ENCODE peak calls at places on chromosomes 3 and 15, in nine cellular contexts. B is ELR; V is stimulated activated CD8-positive, alpha-beta memory T cell treated with anti-CD3 and anti-CD28 coated beads, Interleukin-12 subunit alpha, Interleukin-12 subunit beta, amount 100 ng/mL, for 4 hours; X is DND-41; N is NCI-H1092; M is Ammon's horn; Z is nephron progenitor cell; W is A549; S is NCI-H1417. Y is an unnamed sample.

GRCh38 chr3:14478943-14479550 is 61.1 kb downstream of the GRIP2 start:
- DNase-seq in B (no peak), V (no peak), X (no peak), N (no peak), M (no peak), Z (no peak), W (no peak), S (no peak), Y (no peak)

GRCh38 chr3:19346734-19347133 is 198.4 kb downstream of the KCNH8 start:
- DNase-seq in B (no peak), V (no peak), X (no peak), N (no peak), M (peak), Z (no peak), W (no peak), S (no peak), Y (no peak)

GRCh38 chr3:988790-989189 is 104.0 kb upstream of the CNTN6 start:
- DNase-seq in B (no peak), V (no peak), X (no peak), N (no peak), M (no peak), Z (no peak), W (no peak), S (no peak), Y (no peak)

GRCh38 chr3:125039041-125039896 is 16.5 kb downstream of the HEG1 start:
- DNase-seq in B (no peak), V (no peak), X (no peak), N (no peak), M (peak), Z (peak), W (no peak), S (peak), Y (no peak)

GRCh38 chr3:191356586-191357439 is 26.5 kb upstream of the UTS2B start:
- DNase-seq in B (peak), V (no peak), X (no peak), N (no peak), M (no peak), Z (no peak), W (peak), S (no peak), Y (peak)

GRCh38 chr3:5057857-5058324 is 64.2 kb upstream of the ARL8B start:
- DNase-seq in B (peak), V (peak), X (peak), N (no peak), M (peak), Z (peak), W (peak), S (no peak), Y (peak)

GRCh38 chr15:101596633-101597032 is 55.5 kb downstream of the TM2D3 start:
- DNase-seq in B (no peak), V (no peak), X (no peak), N (no peak), M (no peak), Z (no peak), W (no peak), S (no peak), Y (no peak)

GRCh38 chr3:114498779-114499370 is 205.0 kb downstream of the TIGIT start:
- DNase-seq in B (peak), V (no peak), X (no peak), N (no peak), M (peak), Z (no peak), W (peak), S (peak), Y (peak)

GRCh38 chr3:10774129-10774670 is 41.8 kb upstream of the SLC6A11 start:
- DNase-seq in B (no peak), V (no peak), X (no peak), N (no peak), M (no peak), Z (no peak), W (no peak), S (no peak), Y (no peak)

GRCh38 chr15:43998607-43999006 is 171.8 kb downstream of the WDR76 start:
- DNase-seq in B (no peak), V (no peak), X (no peak), N (no peak), M (peak), Z (no peak), W (peak), S (no peak), Y (peak)

GRCh38 chr15:36758800-36759199 is 179.4 kb downstream of the CDIN1 start:
- DNase-seq in B (no peak), V (no peak), X (no peak), N (no peak), M (no peak), Z (no peak), W (no peak), S (no peak), Y (no peak)

GRCh38 chr3:192833177-192833890 is 84.3 kb downstream of the MB21D2 start:
- DNase-seq in B (peak), V (no peak), X (no peak), N (no peak), M (no peak), Z (no peak), W (peak), S (no peak), Y (no peak)

GRCh38 chr15:26451995-26452394 is 320.9 kb downstream of the GABRB3 start:
- DNase-seq in B (no peak), V (no peak), X (no peak), N (no peak), M (no peak), Z (no peak), W (no peak), S (peak), Y (no peak)

GRCh38 chr3:99084825-99085224 is 183.3 kb upstream of the DCBLD2 start:
- DNase-seq in B (peak), V (no peak), X (no peak), N (no peak), M (no peak), Z (no peak), W (no peak), S (no peak), Y (no peak)

GRCh38 chr3:147419731-147420360 is 10.7 kb downstream of the ZIC1 start:
- DNase-seq in B (no peak), V (no peak), X (no peak), N (no peak), M (no peak), Z (no peak), W (no peak), S (no peak), Y (no peak)

GRCh38 chr3:14374444-14374883 is 27.9 kb upstream of the SLC6A6 start:
- DNase-seq in B (no peak), V (no peak), X (no peak), N (no peak), M (no peak), Z (peak), W (no peak), S (no peak), Y (peak)

GRCh38 chr15:77168211-77168610 is 97.3 kb upstream of the TSPAN3 start:
- DNase-seq in B (no peak), V (no peak), X (no peak), N (no peak), M (no peak), Z (no peak), W (no peak), S (no peak), Y (no peak)

GRCh38 chr3:43418601-43419272 is 132.4 kb downstream of the SNRK start:
- DNase-seq in B (peak), V (no peak), X (no peak), N (no peak), M (no peak), Z (no peak), W (no peak), S (no peak), Y (no peak)

GRCh38 chr15:38531509-38531908 is 33.1 kb downstream of the RASGRP1 start:
- DNase-seq in B (peak), V (no peak), X (no peak), N (no peak), M (peak), Z (no peak), W (no peak), S (no peak), Y (peak)

GRCh38 chr3:125212096-125212508 is 446 bp downstream of the SLC12A8 start:
- DNase-seq in B (no peak), V (no peak), X (no peak), N (no peak), M (no peak), Z (peak), W (no peak), S (no peak), Y (peak)

GRCh38 chr3:116440196-116440595 is 5.1 kb downstream of the LSAMP start:
- DNase-seq in B (peak), V (no peak), X (no peak), N (no peak), M (no peak), Z (no peak), W (no peak), S (no peak), Y (no peak)

GRCh38 chr3:188294823-188295487 is 141.0 kb downstream of the LPP start:
- DNase-seq in B (peak), V (no peak), X (no peak), N (no peak), M (peak), Z (no peak), W (peak), S (peak), Y (peak)

GRCh38 chr3:53533486-53533885 is 39.1 kb downstream of the CACNA1D start:
- DNase-seq in B (no peak), V (no peak), X (no peak), N (no peak), M (no peak), Z (no peak), W (no peak), S (no peak), Y (no peak)

GRCh38 chr15:79455361-79455760 is 23.2 kb downstream of the MINAR1 start:
- DNase-seq in B (no peak), V (no peak), X (no peak), N (no peak), M (no peak), Z (no peak), W (no peak), S (no peak), Y (no peak)

GRCh38 chr3:24373198-24373959 is 121.3 kb downstream of the THRB start:
- DNase-seq in B (no peak), V (no peak), X (no peak), N (no peak), M (no peak), Z (no peak), W (no peak), S (no peak), Y (no peak)

GRCh38 chr3:88707837-88708236 is 399.6 kb upstream of the EPHA3 start:
- DNase-seq in B (no peak), V (no peak), X (no peak), N (no peak), M (no peak), Z (no peak), W (no peak), S (no peak), Y (no peak)

GRCh38 chr3:155744091-155744625 is 713 bp downstream of the PLCH1 start:
- DNase-seq in B (peak), V (peak), X (peak), N (peak), M (peak), Z (peak), W (peak), S (peak), Y (peak)

GRCh38 chr15:56752986-56753385 is 19.7 kb upstream of the ZNF280D start:
- DNase-seq in B (no peak), V (no peak), X (no peak), N (no peak), M (no peak), Z (no peak), W (no peak), S (no peak), Y (no peak)

GRCh38 chr15:91528811-91529210 is 324.7 kb upstream of the SLCO3A1 start:
- DNase-seq in B (no peak), V (no peak), X (peak), N (no peak), M (no peak), Z (no peak), W (no peak), S (no peak), Y (no peak)

GRCh38 chr3:108474581-108474980 is 35.8 kb downstream of the MYH15 start:
- DNase-seq in B (peak), V (no peak), X (no peak), N (no peak), M (no peak), Z (no peak), W (no peak), S (no peak), Y (no peak)

GRCh38 chr15:69983696-69984265 is 113.9 kb downstream of the TLE3 start:
- DNase-seq in B (peak), V (no peak), X (no peak), N (no peak), M (no peak), Z (no peak), W (peak), S (no peak), Y (no peak)

GRCh38 chr15:71914092-71914491 is 103.7 kb downstream of the NR2E3 start:
- DNase-seq in B (no peak), V (no peak), X (no peak), N (no peak), M (no peak), Z (no peak), W (no peak), S (no peak), Y (no peak)

GRCh38 chr3:126870608-126871210 is 112.2 kb upstream of the PLXNA1 start:
- DNase-seq in B (no peak), V (no peak), X (no peak), N (no peak), M (peak), Z (no peak), W (no peak), S (no peak), Y (no peak)

GRCh38 chr3:184259878-184260570 is 1.3 kb downstream of the CAMK2N2 start:
- DNase-seq in B (peak), V (no peak), X (no peak), N (no peak), M (peak), Z (peak), W (peak), S (peak), Y (peak)